ENCODE peak calls at places on chromosomes 5 and 9, in nine cellular contexts. One of them, this sample, is unnamed.

GRCh38 chr9:6852243-6852963 is 94.6 kb downstream of the KDM4C start:
- DNase-seq in foreskin fibroblast: peak; percentile 69
- DNase-seq in ovary: no peak
- DNase-seq in MM.1S: no peak
- DNase-seq in aorta: no peak
- DNase-seq in AG04450: no peak
- DNase-seq in fibroblast of pulmonary artery: peak; percentile 62
- DNase-seq in SJSA1: no peak
- DNase-seq in BJ: peak; percentile 11
- DNase-seq in this sample: peak; percentile 75

GRCh38 chr9:98084396-98084795 is 27.9 kb downstream of the NANS start:
- DNase-seq in foreskin fibroblast: no peak
- DNase-seq in ovary: no peak
- DNase-seq in MM.1S: no peak
- DNase-seq in aorta: no peak
- DNase-seq in AG04450: no peak
- DNase-seq in fibroblast of pulmonary artery: peak; percentile 34
- DNase-seq in SJSA1: no peak
- DNase-seq in BJ: no peak
- DNase-seq in this sample: no peak

GRCh38 chr5:149937610-149938009 is 7.0 kb downstream of the PDE6A start:
- DNase-seq in foreskin fibroblast: no peak
- DNase-seq in ovary: no peak
- DNase-seq in MM.1S: no peak
- DNase-seq in aorta: no peak
- DNase-seq in AG04450: no peak
- DNase-seq in fibroblast of pulmonary artery: no peak
- DNase-seq in SJSA1: no peak
- DNase-seq in BJ: no peak
- DNase-seq in this sample: no peak

GRCh38 chr5:144203750-144204596 is 33.3 kb downstream of the KCTD16 start:
- DNase-seq in foreskin fibroblast: peak; percentile 53
- DNase-seq in ovary: no peak
- DNase-seq in MM.1S: peak; percentile 62
- DNase-seq in aorta: no peak
- DNase-seq in AG04450: no peak
- DNase-seq in fibroblast of pulmonary artery: peak; percentile 89
- DNase-seq in SJSA1: peak; percentile 61
- DNase-seq in BJ: peak; percentile 30
- DNase-seq in this sample: peak; percentile 82

GRCh38 chr9:129568560-129569505 is 52.1 kb downstream of the C9orf50 start:
- DNase-seq in foreskin fibroblast: no peak
- DNase-seq in ovary: peak; percentile 83
- DNase-seq in MM.1S: no peak
- DNase-seq in aorta: peak; percentile 86
- DNase-seq in AG04450: no peak
- DNase-seq in fibroblast of pulmonary artery: no peak
- DNase-seq in SJSA1: no peak
- DNase-seq in BJ: no peak
- DNase-seq in this sample: no peak

GRCh38 chr5:77499973-77500372 is 7.9 kb upstream of the WDR41 start:
- DNase-seq in foreskin fibroblast: no peak
- DNase-seq in ovary: no peak
- DNase-seq in MM.1S: no peak
- DNase-seq in aorta: no peak
- DNase-seq in AG04450: no peak
- DNase-seq in fibroblast of pulmonary artery: no peak
- DNase-seq in SJSA1: no peak
- DNase-seq in BJ: no peak
- DNase-seq in this sample: no peak

GRCh38 chr9:124202447-124202971 is 55.2 kb upstream of the NEK6 start:
- DNase-seq in foreskin fibroblast: peak; percentile 19
- DNase-seq in ovary: no peak
- DNase-seq in MM.1S: peak; percentile 94
- DNase-seq in aorta: no peak
- DNase-seq in AG04450: no peak
- DNase-seq in fibroblast of pulmonary artery: peak; percentile 15
- DNase-seq in SJSA1: no peak
- DNase-seq in BJ: no peak
- DNase-seq in this sample: no peak

GRCh38 chr9:19641046-19641445 is 147.8 kb downstream of the SLC24A2 start:
- DNase-seq in foreskin fibroblast: no peak
- DNase-seq in ovary: no peak
- DNase-seq in MM.1S: no peak
- DNase-seq in aorta: no peak
- DNase-seq in AG04450: no peak
- DNase-seq in fibroblast of pulmonary artery: peak; percentile 14
- DNase-seq in SJSA1: no peak
- DNase-seq in BJ: no peak
- DNase-seq in this sample: no peak

GRCh38 chr5:104088876-104089778 is 526.5 kb upstream of the NUDT12 start:
- DNase-seq in foreskin fibroblast: no peak
- DNase-seq in ovary: no peak
- DNase-seq in MM.1S: no peak
- DNase-seq in aorta: no peak
- DNase-seq in AG04450: no peak
- DNase-seq in fibroblast of pulmonary artery: no peak
- DNase-seq in SJSA1: no peak
- DNase-seq in BJ: peak; percentile 9
- DNase-seq in this sample: peak; percentile 8

GRCh38 chr5:66247176-66247960 is 103.3 kb downstream of the SREK1 start:
- DNase-seq in foreskin fibroblast: peak; percentile 49
- DNase-seq in ovary: no peak
- DNase-seq in MM.1S: no peak
- DNase-seq in aorta: no peak
- DNase-seq in AG04450: peak; percentile 57
- DNase-seq in fibroblast of pulmonary artery: peak; percentile 83
- DNase-seq in SJSA1: peak; percentile 53
- DNase-seq in BJ: peak; percentile 67
- DNase-seq in this sample: peak; percentile 89

GRCh38 chr5:80654054-80654390 is 430 bp upstream of the MSH3 start:
- DNase-seq in foreskin fibroblast: no peak
- DNase-seq in ovary: no peak
- DNase-seq in MM.1S: peak; percentile 43
- DNase-seq in aorta: no peak
- DNase-seq in AG04450: no peak
- DNase-seq in fibroblast of pulmonary artery: no peak
- DNase-seq in SJSA1: peak; percentile 51
- DNase-seq in BJ: no peak
- DNase-seq in this sample: no peak

GRCh38 chr5:72170101-72170500 is 62.8 kb downstream of the MAP1B start:
- DNase-seq in foreskin fibroblast: no peak
- DNase-seq in ovary: no peak
- DNase-seq in MM.1S: no peak
- DNase-seq in aorta: no peak
- DNase-seq in AG04450: no peak
- DNase-seq in fibroblast of pulmonary artery: peak; percentile 62
- DNase-seq in SJSA1: no peak
- DNase-seq in BJ: no peak
- DNase-seq in this sample: no peak

GRCh38 chr5:124816381-124816780 is 69.9 kb upstream of the ZNF608 start:
- DNase-seq in foreskin fibroblast: no peak
- DNase-seq in ovary: no peak
- DNase-seq in MM.1S: no peak
- DNase-seq in aorta: no peak
- DNase-seq in AG04450: no peak
- DNase-seq in fibroblast of pulmonary artery: no peak
- DNase-seq in SJSA1: no peak
- DNase-seq in BJ: no peak
- DNase-seq in this sample: no peak

GRCh38 chr9:96581823-96582598 is 37.6 kb downstream of the CDC14B start:
- DNase-seq in foreskin fibroblast: no peak
- DNase-seq in ovary: no peak
- DNase-seq in MM.1S: no peak
- DNase-seq in aorta: no peak
- DNase-seq in AG04450: no peak
- DNase-seq in fibroblast of pulmonary artery: no peak
- DNase-seq in SJSA1: no peak
- DNase-seq in BJ: no peak
- DNase-seq in this sample: no peak

GRCh38 chr5:181189962-181190710 is 14.9 kb downstream of the TRIM7 start:
- DNase-seq in foreskin fibroblast: no peak
- DNase-seq in ovary: peak; percentile 53
- DNase-seq in MM.1S: no peak
- DNase-seq in aorta: peak; percentile 83
- DNase-seq in AG04450: no peak
- DNase-seq in fibroblast of pulmonary artery: no peak
- DNase-seq in SJSA1: peak; percentile 55
- DNase-seq in BJ: no peak
- DNase-seq in this sample: no peak

GRCh38 chr5:82334856-82335255 is 56.7 kb upstream of the RPS23 start:
- DNase-seq in foreskin fibroblast: peak; percentile 57
- DNase-seq in ovary: no peak
- DNase-seq in MM.1S: no peak
- DNase-seq in aorta: no peak
- DNase-seq in AG04450: peak; percentile 81
- DNase-seq in fibroblast of pulmonary artery: peak; percentile 90
- DNase-seq in SJSA1: no peak
- DNase-seq in BJ: peak; percentile 95
- DNase-seq in this sample: peak; percentile 93

GRCh38 chr9:126612329-126612812 is 1.4 kb upstream of the LMX1B start:
- DNase-seq in foreskin fibroblast: no peak
- DNase-seq in ovary: no peak
- DNase-seq in MM.1S: no peak
- DNase-seq in aorta: peak; percentile 75
- DNase-seq in AG04450: no peak
- DNase-seq in fibroblast of pulmonary artery: no peak
- DNase-seq in SJSA1: no peak
- DNase-seq in BJ: no peak
- DNase-seq in this sample: no peak
- H3K4me3 ChIP-seq in foreskin fibroblast: no peak overlapping the region
- H3K4me3 ChIP-seq in ovary: no peak overlapping the region
- H3K4me3 ChIP-seq in MM.1S: no peak overlapping the region
- H3K4me3 ChIP-seq in aorta: no peak overlapping the region
- H3K4me3 ChIP-seq in AG04450: no peak overlapping the region
- H3K4me3 ChIP-seq in fibroblast of pulmonary artery: no peak overlapping the region
- H3K4me3 ChIP-seq in SJSA1: no peak overlapping the region
- H3K4me3 ChIP-seq in BJ: no peak overlapping the region
- H3K4me3 ChIP-seq in this sample: no peak overlapping the region

GRCh38 chr9:69379250-69379982 is 54.4 kb downstream of the ENTREP1 start:
- DNase-seq in foreskin fibroblast: peak; percentile 22
- DNase-seq in ovary: no peak
- DNase-seq in MM.1S: no peak
- DNase-seq in aorta: no peak
- DNase-seq in AG04450: no peak
- DNase-seq in fibroblast of pulmonary artery: peak; percentile 49
- DNase-seq in SJSA1: no peak
- DNase-seq in BJ: no peak
- DNase-seq in this sample: peak; percentile 40
- H3K4me3 ChIP-seq in foreskin fibroblast: no peak overlapping the region
- H3K4me3 ChIP-seq in ovary: no peak overlapping the region
- H3K4me3 ChIP-seq in MM.1S: no peak overlapping the region
- H3K4me3 ChIP-seq in aorta: no peak overlapping the region
- H3K4me3 ChIP-seq in AG04450: no peak overlapping the region
- H3K4me3 ChIP-seq in fibroblast of pulmonary artery: no peak overlapping the region
- H3K4me3 ChIP-seq in SJSA1: no peak overlapping the region
- H3K4me3 ChIP-seq in BJ: no peak overlapping the region
- H3K4me3 ChIP-seq in this sample: no peak overlapping the region

GRCh38 chr9:76652894-76653293 is 111.3 kb upstream of the PCA3 start:
- DNase-seq in foreskin fibroblast: no peak
- DNase-seq in ovary: no peak
- DNase-seq in MM.1S: no peak
- DNase-seq in aorta: no peak
- DNase-seq in AG04450: no peak
- DNase-seq in fibroblast of pulmonary artery: peak; percentile 38
- DNase-seq in SJSA1: no peak
- DNase-seq in BJ: no peak
- DNase-seq in this sample: no peak

GRCh38 chr9:76655970-76656369 is 108.3 kb upstream of the PCA3 start:
- DNase-seq in foreskin fibroblast: no peak
- DNase-seq in ovary: no peak
- DNase-seq in MM.1S: no peak
- DNase-seq in aorta: no peak
- DNase-seq in AG04450: no peak
- DNase-seq in fibroblast of pulmonary artery: peak; percentile 46
- DNase-seq in SJSA1: no peak
- DNase-seq in BJ: no peak
- DNase-seq in this sample: peak; percentile 64

GRCh38 chr9:76655121-76655531 is 109.1 kb upstream of the PCA3 start:
- DNase-seq in foreskin fibroblast: no peak
- DNase-seq in ovary: no peak
- DNase-seq in MM.1S: no peak
- DNase-seq in aorta: no peak
- DNase-seq in AG04450: no peak
- DNase-seq in fibroblast of pulmonary artery: peak; percentile 63
- DNase-seq in SJSA1: no peak
- DNase-seq in BJ: no peak
- DNase-seq in this sample: peak; percentile 34

GRCh38 chr9:76654051-76654461 is 110.2 kb upstream of the PCA3 start:
- DNase-seq in foreskin fibroblast: no peak
- DNase-seq in ovary: no peak
- DNase-seq in MM.1S: no peak
- DNase-seq in aorta: no peak
- DNase-seq in AG04450: no peak
- DNase-seq in fibroblast of pulmonary artery: peak; percentile 61
- DNase-seq in SJSA1: no peak
- DNase-seq in BJ: no peak
- DNase-seq in this sample: no peak

DNA sequence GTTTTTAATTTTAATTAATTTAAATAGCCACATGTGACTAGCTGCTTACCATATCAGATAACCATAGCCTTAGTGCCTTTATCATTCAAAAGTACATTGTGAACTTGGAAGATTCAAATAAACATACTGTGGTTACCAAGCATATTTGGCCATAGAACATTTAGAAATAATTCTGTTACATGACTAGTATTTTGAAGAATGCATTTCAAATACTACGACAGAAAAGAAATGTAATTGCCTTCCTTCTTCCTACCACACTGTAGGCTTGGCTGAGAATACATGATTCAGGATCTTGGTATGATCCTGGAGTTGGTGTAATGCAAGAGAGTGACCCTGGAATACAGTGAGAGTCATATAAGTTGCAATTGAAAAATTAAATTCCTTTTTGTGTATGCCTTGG is 109.7 kb upstream of the PCA3 start:
- DNase-seq in foreskin fibroblast: peak; percentile 90
- DNase-seq in ovary: no peak
- DNase-seq in MM.1S: no peak
- DNase-seq in aorta: no peak
- DNase-seq in AG04450: peak; percentile 86
- DNase-seq in fibroblast of pulmonary artery: peak; percentile 95
- DNase-seq in SJSA1: peak; percentile 51
- DNase-seq in BJ: peak; percentile 92
- DNase-seq in this sample: peak; percentile 91
- H3K4me3 ChIP-seq in foreskin fibroblast: no peak overlapping the region
- H3K4me3 ChIP-seq in ovary: no peak overlapping the region
- H3K4me3 ChIP-seq in MM.1S: no peak overlapping the region
- H3K4me3 ChIP-seq in aorta: no peak overlapping the region
- H3K4me3 ChIP-seq in AG04450: no peak overlapping the region
- H3K4me3 ChIP-seq in fibroblast of pulmonary artery: no peak overlapping the region
- H3K4me3 ChIP-seq in SJSA1: no peak overlapping the region
- H3K4me3 ChIP-seq in BJ: no peak overlapping the region
- H3K4me3 ChIP-seq in this sample: no peak overlapping the region

DNA sequence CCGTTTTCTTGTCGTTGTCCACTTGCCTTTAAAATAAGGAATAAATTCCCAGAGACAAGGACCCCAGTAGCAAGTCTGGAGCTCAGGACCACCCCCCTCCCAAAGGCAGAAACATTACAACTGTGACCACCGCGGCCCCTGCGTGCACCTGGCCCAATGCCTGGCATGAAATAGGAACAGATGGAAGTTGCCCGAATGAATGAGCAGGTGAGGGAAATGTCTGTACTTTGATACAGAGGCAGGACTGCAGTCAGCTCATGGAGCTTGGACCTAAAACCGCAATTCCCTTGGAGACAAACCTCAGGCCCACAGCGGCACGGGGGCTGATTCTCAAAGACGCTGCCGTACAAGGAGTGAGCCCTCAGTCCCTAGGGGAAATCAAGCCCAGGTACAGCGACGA is 55.3 kb upstream of the SARDH start:
- DNase-seq in foreskin fibroblast: no peak
- DNase-seq in ovary: no peak
- DNase-seq in MM.1S: no peak
- DNase-seq in aorta: no peak
- DNase-seq in AG04450: no peak
- DNase-seq in fibroblast of pulmonary artery: no peak
- DNase-seq in SJSA1: no peak
- DNase-seq in BJ: no peak
- DNase-seq in this sample: no peak
- H3K4me3 ChIP-seq in foreskin fibroblast: no peak overlapping the region
- H3K4me3 ChIP-seq in ovary: no peak overlapping the region
- H3K4me3 ChIP-seq in MM.1S: no peak overlapping the region
- H3K4me3 ChIP-seq in aorta: no peak overlapping the region
- H3K4me3 ChIP-seq in AG04450: no peak overlapping the region
- H3K4me3 ChIP-seq in fibroblast of pulmonary artery: no peak overlapping the region
- H3K4me3 ChIP-seq in SJSA1: no peak overlapping the region
- H3K4me3 ChIP-seq in BJ: no peak overlapping the region
- H3K4me3 ChIP-seq in this sample: no peak overlapping the region

This sample was measured in fibroblast of villous mesenchyme.